ENCODE peak calls at places on chromosomes 16 and 17, in five cellular contexts. X is left lung, I is tibial artery, U is H9, H is cardiac muscle cell. C is an unnamed sample. For H3K27me3, the result is how much of the 10 kb centered on the place peaks cover.

GRCh38 chr17:19978206-19978802 is 676 bp upstream of the AKAP10 start:
- DNase-seq in X (peak), I (no peak), U (peak), H (no peak), C (no peak)

GRCh38 chr16:48526058-48526957 is 83.7 kb downstream of the N4BP1 start:
- DNase-seq in X (peak), I (peak), U (peak), H (no peak), C (peak)

GRCh38 chr16:31200821-31201510 is 1.6 kb downstream of the PYCARD start:
- DNase-seq in X (no peak), I (no peak), U (no peak), H (no peak), C (no peak)

GRCh38 chr16:47727131-47727530 is 266.0 kb downstream of the PHKB start:
- DNase-seq in X (no peak), I (no peak), U (no peak), H (no peak), C (no peak)

GRCh38 chr16:64910351-64910750 is 211.5 kb downstream of the CDH11 start:
- DNase-seq in X (peak), I (no peak), U (peak), H (peak), C (no peak)

GRCh38 chr17:47850692-47851573 is at the start of gene SP6:
- DNase-seq in X (peak), I (no peak), U (peak), H (peak), C (peak)

GRCh38 chr17:10149573-10150399 is 48.6 kb downstream of the GAS7 start:
- DNase-seq in X (no peak), I (no peak), U (no peak), H (peak), C (no peak)

GRCh38 chr17:73841431-73842060 is 197.3 kb upstream of the SDK2 start:
- DNase-seq in X (no peak), I (no peak), U (peak), H (peak), C (no peak)

GRCh38 chr16:636206-637080 is at the start of gene METTL26:
- DNase-seq in X (peak), I (peak), U (peak), H (peak), C (peak)

GRCh38 chr16:67194257-67194656 is 2.3 kb downstream of the E2F4 start:
- DNase-seq in X (no peak), I (no peak), U (no peak), H (no peak), C (no peak)

GRCh38 chr16:22634913-22635312 is 124.2 kb downstream of the NPIPB5 start:
- DNase-seq in X (no peak), I (no peak), U (peak), H (no peak), C (no peak)

GRCh38 chr17:64099543-64099942 is 30.4 kb downstream of the ERN1 start:
- DNase-seq in X (no peak), I (no peak), U (no peak), H (no peak), C (no peak)

GRCh38 chr17:50624321-50624935 is 10.3 kb upstream of the ABCC3 start:
- DNase-seq in X (no peak), I (no peak), U (no peak), H (no peak), C (no peak)

GRCh38 chr17:56447166-56447565 is 146.3 kb upstream of the NOG start:
- DNase-seq in X (no peak), I (no peak), U (no peak), H (no peak), C (no peak)

GRCh38 chr17:72538921-72539352 is 418.1 kb downstream of the SOX9 start:
- DNase-seq in X (no peak), I (no peak), U (peak), H (no peak), C (peak)

GRCh38 chr17:70552982-70553334 is 383.6 kb downstream of the KCNJ2 start:
- DNase-seq in X (no peak), I (no peak), U (no peak), H (no peak), C (no peak)

GRCh38 chr16:70685938-70686375 is at the start of gene MTSS2:
- DNase-seq in X (peak), I (peak), U (peak), H (peak), C (peak)

GRCh38 chr17:19303367-19303776 is 59.2 kb downstream of the B9D1 start:
- DNase-seq in X (no peak), I (no peak), U (no peak), H (no peak), C (no peak)

GRCh38 chr16:22030087-22030812 is 22.3 kb downstream of the MOSMO start:
- DNase-seq in X (no peak), I (no peak), U (no peak), H (no peak), C (no peak)

GRCh38 chr17:29124135-29124930 is 55.9 kb downstream of the MYO18A start:
- DNase-seq in X (no peak), I (no peak), U (peak), H (peak), C (peak)

GRCh38 chr17:13492351-13493122 is 109.2 kb downstream of the HS3ST3A1 start:
- DNase-seq in X (no peak), I (no peak), U (no peak), H (no peak), C (no peak)

GRCh38 chr16:11452298-11452697 is 107.0 kb downstream of the RMI2 start:
- DNase-seq in X (no peak), I (no peak), U (no peak), H (no peak), C (no peak)

GRCh38 chr16:50459681-50460080 is 88.5 kb upstream of the NKD1 start:
- DNase-seq in X (no peak), I (peak), U (no peak), H (no peak), C (no peak)

GRCh38 chr17:10729334-10730193 is at the start of gene TMEM220:
- DNase-seq in X (peak), I (peak), U (peak), H (peak), C (peak)

GRCh38 chr16:15856901-15857778 is at the start of gene MYH11:
- DNase-seq in X (no peak), I (peak), U (peak), H (no peak), C (no peak)

GRCh38 chr16:58717994-58718393 is 16.1 kb downstream of the GOT2 start:
- DNase-seq in X (no peak), I (no peak), U (no peak), H (no peak), C (no peak)

GRCh38 chr17:28219771-28220170 is 99.2 kb upstream of the TMEM97 start:
- DNase-seq in X (no peak), I (no peak), U (no peak), H (no peak), C (no peak)

GRCh38 chr16:75074920-75075687 is 41.5 kb downstream of the LDHD start:
- DNase-seq in X (peak), I (no peak), U (no peak), H (peak), C (no peak)

GRCh38 chr16:67961551-67961957 is 6.9 kb downstream of the SLC12A4 start:
- DNase-seq in X (peak), I (no peak), U (no peak), H (no peak), C (peak)

GRCh38 chr17:70369296-70369855 is 200.0 kb downstream of the KCNJ2 start:
- DNase-seq in X (no peak), I (no peak), U (no peak), H (peak), C (no peak)

GRCh38 chr17:63096426-63096825 is 130.4 kb downstream of the TANC2 start:
- DNase-seq in X (no peak), I (no peak), U (no peak), H (no peak), C (no peak)

GRCh38 chr17:68592667-68593330 is 8.4 kb downstream of the FAM20A start:
- DNase-seq in X (no peak), I (no peak), U (peak), H (no peak), C (no peak)

GRCh38 chr17:6924121-6924676 is 71.7 kb upstream of the ALOX12 start:
- DNase-seq in X (no peak), I (no peak), U (no peak), H (no peak), C (no peak)

DNA sequence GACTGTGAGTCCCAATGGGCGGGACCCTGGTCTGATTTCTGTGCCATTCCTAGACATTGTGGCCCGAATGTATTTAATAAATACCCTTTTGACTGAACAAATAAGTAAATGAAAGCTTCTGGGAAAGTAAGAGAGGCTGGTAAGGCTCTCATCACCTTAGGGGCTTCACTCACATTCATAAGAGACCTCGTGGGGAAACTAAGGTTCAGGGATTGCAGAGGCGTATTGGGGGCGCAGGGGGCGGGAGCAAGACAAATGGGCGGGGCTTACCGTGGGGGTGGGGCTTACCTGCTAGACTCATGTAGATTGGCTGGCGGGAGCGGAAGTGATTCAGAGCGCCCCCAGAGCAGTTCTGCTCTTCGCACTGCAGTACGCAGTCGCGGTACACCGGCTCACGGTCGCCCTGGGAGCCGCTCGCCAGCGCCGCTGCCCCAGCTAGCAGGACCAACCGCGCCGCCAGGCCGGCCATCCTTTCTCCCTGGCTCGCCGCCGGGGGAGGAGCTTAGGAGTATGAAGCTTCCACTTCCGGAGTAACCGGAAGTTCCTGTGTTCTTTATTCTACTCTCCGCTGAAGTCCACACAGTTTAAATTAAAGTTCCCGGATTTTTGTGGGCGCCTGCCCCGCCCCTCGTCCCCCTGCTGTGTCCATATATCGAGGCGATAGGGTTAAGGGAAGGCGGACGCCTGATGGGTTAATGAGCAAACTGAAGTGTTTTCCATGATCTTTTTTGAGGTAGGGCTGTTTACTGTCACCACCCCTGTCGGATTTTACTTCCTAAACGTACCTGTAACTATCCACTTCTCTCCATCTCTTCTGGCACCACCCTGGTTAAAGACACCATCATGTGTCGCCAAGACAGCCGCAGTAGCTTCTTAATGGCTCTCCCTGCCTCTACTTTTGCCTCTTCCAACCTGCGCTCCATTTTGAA is at the start of gene PGAP3:
- DNase-seq in X (peak), I (peak), U (peak), H (peak), C (peak)
- TF ChIP-seq CTCF in X (no peak), I (no peak), U (no peak), H (no peak), C (no peak)

GRCh38 chr17:79220201-79220714 is 145.6 kb downstream of the ENGASE start:
- DNase-seq in X (no peak), I (no peak), U (peak), H (no peak), C (no peak)

GRCh38 chr17:79218825-79219200 is 144.2 kb downstream of the ENGASE start:
- DNase-seq in X (no peak), I (no peak), U (no peak), H (no peak), C (no peak)

GRCh38 chr17:79220715-79221291 is 146.2 kb downstream of the ENGASE start:
- DNase-seq in X (no peak), I (no peak), U (peak), H (no peak), C (no peak)

GRCh38 chr17:79218175-79218824 is 143.7 kb downstream of the ENGASE start:
- DNase-seq in X (no peak), I (no peak), U (no peak), H (no peak), C (no peak)

GRCh38 chr17:79219208-79219935 is 144.7 kb downstream of the ENGASE start:
- DNase-seq in X (no peak), I (no peak), U (no peak), H (no peak), C (no peak)
- H3K27me3 ChIP-seq in X (half or more), I (under half), U (under half), H (under half), C (under half)

GRCh38 chr16:89019511-89019910 is 42.5 kb upstream of the CBFA2T3 start:
- DNase-seq in X (no peak), I (no peak), U (no peak), H (no peak), C (no peak)

GRCh38 chr16:89017543-89017942 is 40.5 kb upstream of the CBFA2T3 start:
- DNase-seq in X (no peak), I (peak), U (no peak), H (no peak), C (no peak)

GRCh38 chr16:89020068-89020924 is 43.3 kb upstream of the CBFA2T3 start:
- DNase-seq in X (no peak), I (no peak), U (no peak), H (no peak), C (no peak)

GRCh38 chr16:89017956-89018604 is 41.1 kb upstream of the CBFA2T3 start:
- DNase-seq in X (no peak), I (peak), U (no peak), H (no peak), C (no peak)

DNA sequence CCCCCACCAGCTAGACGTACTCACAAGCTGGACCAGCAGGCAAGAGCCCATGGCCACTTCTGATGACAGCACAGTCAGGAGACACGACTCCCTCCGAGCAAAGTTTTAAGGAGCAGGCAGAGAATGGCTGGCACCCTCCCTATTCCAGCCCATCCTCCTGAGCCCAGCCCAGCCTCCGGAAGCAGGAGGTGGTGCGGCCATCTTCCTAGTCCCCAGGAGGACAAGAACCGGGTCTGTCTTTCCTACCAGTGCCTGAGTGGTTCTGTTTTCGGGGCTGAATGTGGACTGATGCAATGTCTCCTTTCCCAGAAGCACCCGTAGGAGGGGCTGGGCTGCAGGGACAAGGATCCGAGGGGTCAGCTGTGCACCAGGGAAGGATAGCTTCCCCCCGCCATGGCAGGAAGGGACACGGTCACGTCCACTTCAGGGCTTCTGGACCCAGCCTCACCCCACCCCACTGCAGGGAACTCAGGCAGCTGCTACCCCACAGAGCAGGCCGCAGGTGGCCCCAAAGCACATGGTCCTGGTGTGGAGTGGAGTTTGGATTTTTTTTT is 41.7 kb upstream of the CBFA2T3 start:
- DNase-seq in X (no peak), I (peak), U (no peak), H (no peak), C (no peak)
- H3K27ac ChIP-seq in X (no peak), I (no peak), U (no peak), H (no peak), C (no peak)

GRCh38 chr17:1047177-1047885 is 50.4 kb downstream of the TIMM22 start:
- DNase-seq in X (no peak), I (peak), U (no peak), H (peak), C (no peak)
- TF ChIP-seq CTCF in X (no peak), I (peak), U (no peak), H (no peak), C (no peak)

DNA sequence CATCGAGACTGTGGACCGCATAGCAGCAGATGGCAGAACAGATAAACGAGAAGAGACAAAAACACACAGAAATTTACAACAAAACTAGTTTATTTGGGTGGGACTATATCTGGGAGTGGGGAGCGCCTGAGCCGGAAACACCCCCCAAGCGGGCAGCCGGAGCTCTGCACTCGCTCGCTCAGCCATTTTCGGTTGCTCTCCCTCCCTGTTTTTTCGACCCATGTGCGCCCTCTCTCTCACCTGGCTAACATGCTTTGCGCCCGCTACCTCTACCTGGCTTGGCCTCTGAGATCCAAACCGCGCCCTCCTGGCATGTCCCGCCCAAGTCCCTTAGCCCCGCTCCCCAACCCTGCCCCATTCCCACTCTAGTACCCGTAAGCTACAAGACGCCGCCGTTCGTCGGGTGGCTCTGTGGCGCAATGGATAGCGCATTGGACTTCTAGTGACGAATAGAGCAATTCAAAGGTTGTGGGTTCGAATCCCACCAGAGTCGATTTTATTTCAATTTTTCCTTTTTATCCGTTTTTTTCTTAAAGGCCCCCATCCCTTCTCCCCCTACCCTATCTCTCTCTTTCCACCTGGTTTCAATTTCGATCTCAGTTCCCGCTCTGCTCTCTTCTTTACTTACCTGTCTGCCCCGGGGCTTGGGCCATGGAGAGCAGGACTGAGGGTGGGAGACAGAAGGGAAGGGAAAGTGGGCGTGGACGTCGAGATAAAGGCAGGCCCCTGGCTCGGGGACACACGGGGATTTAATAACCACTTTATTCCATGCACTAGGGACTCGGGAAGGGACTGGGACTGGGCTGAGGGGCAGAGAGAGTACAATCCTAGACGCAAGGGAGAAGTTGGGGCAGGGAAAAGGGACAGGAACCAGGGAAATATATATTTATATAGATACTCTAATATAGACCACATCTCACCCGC is 2.5 kb upstream of the ALOXE3 start:
- DNase-seq in X (peak), I (no peak), U (peak), H (peak), C (peak)
- H3K27me3 ChIP-seq in X (half or more), I (under half), U (under half), H (half or more), C (under half)

DNA sequence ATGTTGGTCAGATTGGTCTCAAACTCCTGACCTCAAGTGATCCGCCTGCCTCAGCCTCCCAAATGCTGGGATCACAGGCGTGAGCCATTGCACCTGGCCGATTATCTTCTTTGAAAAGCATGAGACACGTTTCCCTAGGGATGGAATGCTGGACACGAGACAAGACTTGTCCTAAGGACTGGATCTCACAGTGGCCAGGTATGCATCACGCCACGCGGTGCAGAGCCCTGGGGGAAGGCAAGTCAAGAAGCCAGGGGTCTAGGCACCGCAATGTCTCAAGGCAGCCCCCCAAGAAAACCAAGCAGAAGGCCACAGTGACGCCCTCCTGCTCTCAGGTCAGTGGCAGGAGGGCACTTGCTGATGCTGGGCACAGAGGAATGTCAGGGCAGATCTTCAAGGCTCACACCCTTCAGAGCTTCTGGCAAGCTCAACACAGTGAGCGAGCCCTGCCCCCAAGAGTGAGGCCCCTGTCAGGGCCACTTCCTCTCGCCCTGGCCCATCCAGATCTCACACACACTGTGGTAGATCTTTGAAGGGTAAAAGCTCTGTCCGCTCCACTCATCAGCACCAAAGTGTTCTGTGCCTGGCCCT is 134.7 kb downstream of the ZNF778 start:
- DNase-seq in X (no peak), I (no peak), U (no peak), H (no peak), C (peak)
- H3K27ac ChIP-seq in X (no peak), I (no peak), U (no peak), H (peak), C (peak)

GRCh38 chr17:77151236-77151635 is 10.5 kb downstream of the SEC14L1 start:
- DNase-seq in X (no peak), I (no peak), U (no peak), H (no peak), C (no peak)

GRCh38 chr17:77146882-77147281 is 6.1 kb downstream of the SEC14L1 start:
- DNase-seq in X (peak), I (no peak), U (peak), H (no peak), C (peak)

GRCh38 chr17:77147357-77147801 is 6.6 kb downstream of the SEC14L1 start:
- DNase-seq in X (no peak), I (no peak), U (no peak), H (no peak), C (peak)

GRCh38 chr17:77148109-77148958 is 7.6 kb downstream of the SEC14L1 start:
- DNase-seq in X (no peak), I (no peak), U (no peak), H (no peak), C (no peak)

GRCh38 chr17:77148959-77149510 is 8.3 kb downstream of the SEC14L1 start:
- DNase-seq in X (no peak), I (no peak), U (no peak), H (no peak), C (peak)
- TF ChIP-seq CTCF in X (no peak), I (no peak), U (no peak), H (no peak), C (no peak)